ENCODE peak calls at places on chromosomes 5 and 9, in nine cellular contexts. One of them, this sample, is unnamed. For H3K4me1 and H3K27me3, the result is how much of the 10 kb centered on the place peaks cover.

GRCh38 chr5:71719092-71719964 is at the start of gene CARTPT:
- DNase-seq in CD8-positive, alpha-beta T cell: no peak
- DNase-seq in uterus: no peak
- DNase-seq in thyroid gland: peak
- DNase-seq in tibial artery: no peak
- DNase-seq in heart right ventricle: no peak
- DNase-seq in cardiac muscle cell: peak
- DNase-seq in K562: peak
- DNase-seq in IMR-90: peak
- DNase-seq in this sample: no peak

GRCh38 chr9:95125652-95126051 is 191.9 kb downstream of the FANCC start:
- DNase-seq in cardiac muscle cell: no peak
- DNase-seq in heart right ventricle: no peak
- DNase-seq in CD8-positive, alpha-beta T cell: no peak
- DNase-seq in uterus: peak
- DNase-seq in IMR-90: no peak
- DNase-seq in K562: no peak
- DNase-seq in tibial artery: no peak
- DNase-seq in thyroid gland: no peak
- DNase-seq in this sample: no peak

GRCh38 chr9:129415954-129416651 is 204.8 kb downstream of the C9orf50 start:
- DNase-seq in heart right ventricle: peak
- DNase-seq in uterus: no peak
- DNase-seq in CD8-positive, alpha-beta T cell: no peak
- DNase-seq in K562: no peak
- DNase-seq in thyroid gland: no peak
- DNase-seq in cardiac muscle cell: no peak
- DNase-seq in IMR-90: no peak
- DNase-seq in tibial artery: no peak
- DNase-seq in this sample: no peak

GRCh38 chr5:56512314-56512996 is 279.3 kb upstream of the ANKRD55 start:
- DNase-seq in cardiac muscle cell: peak
- DNase-seq in IMR-90: no peak
- DNase-seq in tibial artery: peak
- DNase-seq in uterus: peak
- DNase-seq in heart right ventricle: peak
- DNase-seq in CD8-positive, alpha-beta T cell: no peak
- DNase-seq in K562: no peak
- DNase-seq in thyroid gland: no peak
- DNase-seq in this sample: peak

GRCh38 chr5:142840591-142840990 is 70.4 kb downstream of the ARHGAP26 start:
- DNase-seq in CD8-positive, alpha-beta T cell: no peak
- DNase-seq in heart right ventricle: no peak
- DNase-seq in tibial artery: no peak
- DNase-seq in uterus: no peak
- DNase-seq in IMR-90: no peak
- DNase-seq in thyroid gland: no peak
- DNase-seq in cardiac muscle cell: no peak
- DNase-seq in K562: no peak
- DNase-seq in this sample: no peak

GRCh38 chr9:88973281-88974045 is 17.8 kb upstream of the S1PR3 start:
- DNase-seq in CD8-positive, alpha-beta T cell: no peak
- DNase-seq in thyroid gland: no peak
- DNase-seq in IMR-90: no peak
- DNase-seq in tibial artery: no peak
- DNase-seq in uterus: no peak
- DNase-seq in heart right ventricle: no peak
- DNase-seq in K562: no peak
- DNase-seq in cardiac muscle cell: no peak
- DNase-seq in this sample: no peak

GRCh38 chr5:88984040-88984439 is 101.1 kb upstream of the MEF2C start:
- DNase-seq in tibial artery: no peak
- DNase-seq in cardiac muscle cell: no peak
- DNase-seq in K562: no peak
- DNase-seq in CD8-positive, alpha-beta T cell: no peak
- DNase-seq in thyroid gland: peak
- DNase-seq in uterus: no peak
- DNase-seq in IMR-90: no peak
- DNase-seq in heart right ventricle: no peak
- DNase-seq in this sample: no peak

GRCh38 chr5:180047667-180048066 is 23.9 kb downstream of the RNF130 start:
- DNase-seq in IMR-90: no peak
- DNase-seq in heart right ventricle: peak
- DNase-seq in thyroid gland: peak
- DNase-seq in CD8-positive, alpha-beta T cell: no peak
- DNase-seq in cardiac muscle cell: peak
- DNase-seq in uterus: peak
- DNase-seq in K562: no peak
- DNase-seq in tibial artery: peak
- DNase-seq in this sample: peak

GRCh38 chr5:132747064-132747692 is at the start of gene CCNI2:
- DNase-seq in cardiac muscle cell: no peak
- DNase-seq in tibial artery: no peak
- DNase-seq in uterus: no peak
- DNase-seq in CD8-positive, alpha-beta T cell: peak
- DNase-seq in IMR-90: no peak
- DNase-seq in heart right ventricle: peak
- DNase-seq in thyroid gland: peak
- DNase-seq in K562: no peak
- DNase-seq in this sample: no peak

GRCh38 chr9:16867571-16868311 is 2.7 kb downstream of the BNC2 start:
- DNase-seq in uterus: peak
- DNase-seq in heart right ventricle: no peak
- DNase-seq in cardiac muscle cell: peak
- DNase-seq in thyroid gland: no peak
- DNase-seq in CD8-positive, alpha-beta T cell: no peak
- DNase-seq in K562: no peak
- DNase-seq in IMR-90: peak
- DNase-seq in tibial artery: no peak
- DNase-seq in this sample: no peak

GRCh38 chr9:16868706-16869105 is 1.8 kb downstream of the BNC2 start:
- DNase-seq in IMR-90: peak
- DNase-seq in tibial artery: no peak
- DNase-seq in CD8-positive, alpha-beta T cell: no peak
- DNase-seq in cardiac muscle cell: peak
- DNase-seq in thyroid gland: no peak
- DNase-seq in uterus: no peak
- DNase-seq in heart right ventricle: no peak
- DNase-seq in K562: no peak
- DNase-seq in this sample: no peak

GRCh38 chr9:16870606-16871357 is at the start of gene BNC2:
- DNase-seq in IMR-90: peak
- DNase-seq in CD8-positive, alpha-beta T cell: no peak
- DNase-seq in cardiac muscle cell: peak
- DNase-seq in uterus: peak
- DNase-seq in K562: no peak
- DNase-seq in thyroid gland: peak
- DNase-seq in tibial artery: peak
- DNase-seq in heart right ventricle: peak
- DNase-seq in this sample: peak

GRCh38 chr9:16869961-16870605 is 387 bp downstream of the BNC2 start:
- DNase-seq in heart right ventricle: peak
- DNase-seq in tibial artery: peak
- DNase-seq in uterus: peak
- DNase-seq in cardiac muscle cell: peak
- DNase-seq in IMR-90: peak
- DNase-seq in CD8-positive, alpha-beta T cell: no peak
- DNase-seq in thyroid gland: no peak
- DNase-seq in K562: no peak
- DNase-seq in this sample: no peak

DNA sequence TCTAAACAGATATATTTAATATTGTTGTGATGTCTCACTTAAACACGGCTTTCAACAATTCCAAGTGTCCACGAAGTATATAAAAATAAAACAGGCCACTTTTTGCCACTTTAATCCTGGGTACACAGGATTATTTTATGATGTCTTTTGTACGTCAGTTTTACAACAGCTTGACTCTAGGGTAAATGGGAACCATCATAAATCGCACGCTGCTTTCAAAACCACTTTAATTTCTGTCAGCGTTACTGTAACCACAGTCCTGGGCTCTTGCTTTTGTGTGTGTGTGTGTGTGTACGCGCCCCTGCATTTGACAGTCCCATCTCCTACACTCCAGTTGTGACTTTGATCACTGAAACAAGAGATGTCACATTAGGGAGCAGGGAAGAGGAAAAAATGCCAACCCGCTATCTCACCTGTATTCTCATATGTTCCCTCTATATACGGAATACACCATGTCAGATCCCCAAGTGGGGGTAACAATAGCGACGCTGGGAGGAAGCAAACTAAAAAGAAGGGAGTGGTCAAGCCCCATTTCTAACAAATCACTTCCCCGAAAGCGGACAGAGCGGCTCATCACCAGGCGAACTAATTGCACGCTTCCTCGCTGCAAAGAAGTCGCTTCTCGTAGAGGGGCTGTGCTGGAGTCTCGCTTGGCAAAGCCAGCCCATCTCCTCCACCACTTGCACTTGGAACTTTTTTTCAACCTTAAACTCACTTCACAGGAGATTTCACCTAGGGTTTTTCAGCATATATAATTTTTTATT is 1.1 kb downstream of the BNC2 start:
- DNase-seq in uterus: peak
- DNase-seq in CD8-positive, alpha-beta T cell: no peak
- DNase-seq in tibial artery: no peak
- DNase-seq in cardiac muscle cell: peak
- DNase-seq in K562: no peak
- DNase-seq in thyroid gland: no peak
- DNase-seq in heart right ventricle: no peak
- DNase-seq in IMR-90: peak
- DNase-seq in this sample: no peak
- H3K4me1 ChIP-seq in uterus: under half
- H3K4me1 ChIP-seq in CD8-positive, alpha-beta T cell: under half
- H3K4me1 ChIP-seq in tibial artery: under half
- H3K4me1 ChIP-seq in cardiac muscle cell: under half
- H3K4me1 ChIP-seq in K562: under half
- H3K4me1 ChIP-seq in thyroid gland: under half
- H3K4me1 ChIP-seq in heart right ventricle: under half
- H3K4me1 ChIP-seq in IMR-90: under half
- H3K4me1 ChIP-seq in this sample: under half

GRCh38 chr5:75640826-75641225 is 29.6 kb downstream of the ANKDD1B start:
- DNase-seq in cardiac muscle cell: peak
- DNase-seq in tibial artery: no peak
- DNase-seq in thyroid gland: no peak
- DNase-seq in CD8-positive, alpha-beta T cell: no peak
- DNase-seq in IMR-90: peak
- DNase-seq in heart right ventricle: no peak
- DNase-seq in K562: no peak
- DNase-seq in uterus: no peak
- DNase-seq in this sample: no peak
- H3K27ac ChIP-seq in cardiac muscle cell: no peak
- H3K27ac ChIP-seq in tibial artery: no peak
- H3K27ac ChIP-seq in thyroid gland: no peak
- H3K27ac ChIP-seq in CD8-positive, alpha-beta T cell: no peak
- H3K27ac ChIP-seq in IMR-90: no peak
- H3K27ac ChIP-seq in heart right ventricle: no peak
- H3K27ac ChIP-seq in K562: no peak
- H3K27ac ChIP-seq in uterus: no peak
- H3K27ac ChIP-seq in this sample: no peak

DNA sequence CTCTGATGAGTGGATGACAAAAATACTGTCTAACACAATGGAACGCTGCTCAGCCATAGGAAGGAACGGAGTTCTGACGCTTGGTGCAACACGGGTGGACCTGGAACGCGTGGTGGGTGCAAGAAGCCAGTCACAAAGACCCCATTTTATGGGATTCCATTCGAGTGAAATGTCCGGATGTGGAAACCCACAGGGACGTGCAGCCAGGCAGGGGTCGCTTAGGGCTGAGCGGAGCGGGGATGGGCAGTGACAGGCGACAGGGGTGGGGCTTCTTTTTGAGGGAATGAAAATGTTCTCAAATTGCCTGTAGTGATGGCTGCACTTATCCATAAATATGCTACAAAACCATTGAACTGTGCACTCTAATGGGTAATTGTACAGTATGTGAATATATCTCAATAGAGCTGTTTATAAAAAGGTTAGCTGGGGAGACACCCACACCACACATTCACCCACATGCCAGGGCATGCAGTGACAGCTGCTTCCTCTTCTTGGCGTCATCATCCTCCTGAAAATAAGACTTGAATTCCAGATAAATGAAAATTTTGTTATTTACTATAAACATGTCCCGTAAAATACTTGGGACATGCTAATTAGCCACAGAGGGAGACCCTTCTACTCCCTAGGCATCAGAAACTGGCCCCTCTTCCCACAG is 71.4 kb upstream of the OLFM1 start:
- DNase-seq in cardiac muscle cell: no peak
- DNase-seq in K562: no peak
- DNase-seq in uterus: no peak
- DNase-seq in IMR-90: no peak
- DNase-seq in heart right ventricle: no peak
- DNase-seq in CD8-positive, alpha-beta T cell: no peak
- DNase-seq in thyroid gland: no peak
- DNase-seq in tibial artery: no peak
- DNase-seq in this sample: no peak
- H3K27me3 ChIP-seq in cardiac muscle cell: under half
- H3K27me3 ChIP-seq in K562: under half
- H3K27me3 ChIP-seq in uterus: under half
- H3K27me3 ChIP-seq in IMR-90: under half
- H3K27me3 ChIP-seq in heart right ventricle: under half
- H3K27me3 ChIP-seq in CD8-positive, alpha-beta T cell: under half
- H3K27me3 ChIP-seq in thyroid gland: under half
- H3K27me3 ChIP-seq in tibial artery: under half
- H3K27me3 ChIP-seq in this sample: half or more

DNA sequence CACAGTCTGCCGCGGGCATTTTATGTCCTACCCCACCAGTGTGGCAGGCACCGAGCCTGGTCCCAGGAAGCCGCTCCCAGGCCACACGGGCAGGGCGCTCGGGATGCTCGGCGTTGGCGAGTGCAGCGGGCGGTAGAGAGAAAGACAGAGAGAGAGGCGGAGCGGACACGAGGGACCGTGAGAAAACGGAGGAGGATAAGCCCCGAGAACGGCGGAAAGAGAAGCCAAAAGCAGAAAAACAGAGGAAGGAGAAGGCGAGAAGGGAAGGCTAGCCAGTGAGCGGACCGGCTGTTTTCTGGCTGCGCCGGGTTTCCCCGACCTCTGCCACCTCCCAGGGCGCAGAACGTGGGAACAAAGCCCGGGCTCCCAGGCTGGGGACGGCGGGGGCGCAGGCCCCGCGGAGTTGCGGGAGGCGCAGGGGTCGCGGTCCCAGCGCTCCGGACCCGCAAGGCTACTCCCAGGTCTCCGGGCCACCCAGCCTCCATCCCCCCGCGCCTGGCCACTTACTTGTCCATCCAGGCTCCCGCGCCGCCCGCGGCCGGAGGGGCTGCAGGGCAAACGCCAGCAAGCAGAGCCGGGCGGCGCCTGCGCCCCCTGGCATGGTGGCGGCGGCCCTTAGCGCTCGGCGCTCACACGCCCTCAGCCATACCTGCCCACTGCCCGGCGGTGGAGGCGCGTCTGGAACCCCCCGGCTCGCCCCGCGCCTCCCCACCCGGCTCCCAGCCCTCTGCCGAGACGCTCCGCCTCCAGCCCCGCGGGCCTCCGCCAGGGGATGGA is at the start of gene ADAM19:
- DNase-seq in IMR-90: peak
- DNase-seq in K562: peak
- DNase-seq in thyroid gland: peak
- DNase-seq in tibial artery: peak
- DNase-seq in heart right ventricle: peak
- DNase-seq in uterus: peak
- DNase-seq in CD8-positive, alpha-beta T cell: peak
- DNase-seq in cardiac muscle cell: peak
- DNase-seq in this sample: peak
- H3K4me1 ChIP-seq in IMR-90: under half
- H3K4me1 ChIP-seq in K562: under half
- H3K4me1 ChIP-seq in thyroid gland: under half
- H3K4me1 ChIP-seq in tibial artery: under half
- H3K4me1 ChIP-seq in heart right ventricle: under half
- H3K4me1 ChIP-seq in uterus: under half
- H3K4me1 ChIP-seq in CD8-positive, alpha-beta T cell: under half
- H3K4me1 ChIP-seq in cardiac muscle cell: under half
- H3K4me1 ChIP-seq in this sample: half or more

GRCh38 chr9:136578915-136579637 is 33.2 kb upstream of the NOTCH1 start:
- DNase-seq in uterus: no peak
- DNase-seq in IMR-90: no peak
- DNase-seq in thyroid gland: no peak
- DNase-seq in K562: peak
- DNase-seq in CD8-positive, alpha-beta T cell: no peak
- DNase-seq in heart right ventricle: peak
- DNase-seq in cardiac muscle cell: no peak
- DNase-seq in tibial artery: no peak
- DNase-seq in this sample: peak
- H3K27ac ChIP-seq in uterus: no peak
- H3K27ac ChIP-seq in IMR-90: no peak
- H3K27ac ChIP-seq in thyroid gland: no peak
- H3K27ac ChIP-seq in K562: no peak
- H3K27ac ChIP-seq in CD8-positive, alpha-beta T cell: no peak
- H3K27ac ChIP-seq in heart right ventricle: no peak
- H3K27ac ChIP-seq in cardiac muscle cell: peak
- H3K27ac ChIP-seq in tibial artery: no peak
- H3K27ac ChIP-seq in this sample: peak